ENCODE peak calls at places on chromosomes 3 and 15, in ten cellular contexts. One of them, this sample, is unnamed.

GRCh38 chr3:39531681-39532080 is 64.2 kb downstream of the MOBP start:
- DNase-seq in activated T-cell treated with anti-CD3 and anti-CD28 coated beads, Interleukin-2, amount 50 U/mL, for 1 hour: no peak
- DNase-seq in KBM-7: no peak
- DNase-seq in HEK293T: no peak
- DNase-seq in naive B cell: no peak
- DNase-seq in hypothalamus: no peak
- DNase-seq in activated effector memory CD4-positive, alpha-beta T cell treated with anti-CD3 and anti-CD28 coated beads, Interleukin-2, amount 50 U/mL, for 16 hours: no peak
- DNase-seq in NCI-H2081: no peak
- DNase-seq in endothelial cell of umbilical vein: peak
- DNase-seq in H7: no peak
- DNase-seq in this sample: no peak

GRCh38 chr15:25810631-25811077 is 52.5 kb downstream of the ATP10A start:
- DNase-seq in activated T-cell treated with anti-CD3 and anti-CD28 coated beads, Interleukin-2, amount 50 U/mL, for 1 hour: peak
- DNase-seq in KBM-7: no peak
- DNase-seq in HEK293T: no peak
- DNase-seq in naive B cell: no peak
- DNase-seq in hypothalamus: no peak
- DNase-seq in activated effector memory CD4-positive, alpha-beta T cell treated with anti-CD3 and anti-CD28 coated beads, Interleukin-2, amount 50 U/mL, for 16 hours: no peak
- DNase-seq in NCI-H2081: no peak
- DNase-seq in endothelial cell of umbilical vein: no peak
- DNase-seq in H7: peak
- DNase-seq in this sample: no peak

GRCh38 chr3:80677796-80678195 is 910.0 kb upstream of the ROBO1 start:
- DNase-seq in activated T-cell treated with anti-CD3 and anti-CD28 coated beads, Interleukin-2, amount 50 U/mL, for 1 hour: no peak
- DNase-seq in KBM-7: peak
- DNase-seq in HEK293T: no peak
- DNase-seq in naive B cell: no peak
- DNase-seq in hypothalamus: no peak
- DNase-seq in activated effector memory CD4-positive, alpha-beta T cell treated with anti-CD3 and anti-CD28 coated beads, Interleukin-2, amount 50 U/mL, for 16 hours: no peak
- DNase-seq in NCI-H2081: no peak
- DNase-seq in endothelial cell of umbilical vein: peak
- DNase-seq in H7: no peak
- DNase-seq in this sample: no peak

GRCh38 chr15:74438206-74438605 is 4.4 kb upstream of the SEMA7A start:
- DNase-seq in activated T-cell treated with anti-CD3 and anti-CD28 coated beads, Interleukin-2, amount 50 U/mL, for 1 hour: no peak
- DNase-seq in KBM-7: no peak
- DNase-seq in HEK293T: no peak
- DNase-seq in naive B cell: no peak
- DNase-seq in hypothalamus: no peak
- DNase-seq in activated effector memory CD4-positive, alpha-beta T cell treated with anti-CD3 and anti-CD28 coated beads, Interleukin-2, amount 50 U/mL, for 16 hours: no peak
- DNase-seq in NCI-H2081: no peak
- DNase-seq in endothelial cell of umbilical vein: no peak
- DNase-seq in H7: no peak
- DNase-seq in this sample: no peak

GRCh38 chr15:71333839-71334238 is 218.6 kb downstream of the THSD4 start:
- DNase-seq in activated T-cell treated with anti-CD3 and anti-CD28 coated beads, Interleukin-2, amount 50 U/mL, for 1 hour: no peak
- DNase-seq in KBM-7: no peak
- DNase-seq in HEK293T: no peak
- DNase-seq in naive B cell: no peak
- DNase-seq in hypothalamus: no peak
- DNase-seq in activated effector memory CD4-positive, alpha-beta T cell treated with anti-CD3 and anti-CD28 coated beads, Interleukin-2, amount 50 U/mL, for 16 hours: no peak
- DNase-seq in NCI-H2081: no peak
- DNase-seq in endothelial cell of umbilical vein: no peak
- DNase-seq in H7: no peak
- DNase-seq in this sample: no peak

GRCh38 chr3:63635186-63635585 is 17.3 kb upstream of the SNTN start:
- DNase-seq in activated T-cell treated with anti-CD3 and anti-CD28 coated beads, Interleukin-2, amount 50 U/mL, for 1 hour: no peak
- DNase-seq in KBM-7: no peak
- DNase-seq in HEK293T: no peak
- DNase-seq in naive B cell: no peak
- DNase-seq in hypothalamus: no peak
- DNase-seq in activated effector memory CD4-positive, alpha-beta T cell treated with anti-CD3 and anti-CD28 coated beads, Interleukin-2, amount 50 U/mL, for 16 hours: no peak
- DNase-seq in NCI-H2081: no peak
- DNase-seq in endothelial cell of umbilical vein: no peak
- DNase-seq in H7: no peak
- DNase-seq in this sample: no peak

GRCh38 chr3:195061756-195062655 is 209.0 kb downstream of the XXYLT1 start:
- DNase-seq in activated T-cell treated with anti-CD3 and anti-CD28 coated beads, Interleukin-2, amount 50 U/mL, for 1 hour: no peak
- DNase-seq in KBM-7: no peak
- DNase-seq in HEK293T: no peak
- DNase-seq in naive B cell: no peak
- DNase-seq in hypothalamus: no peak
- DNase-seq in activated effector memory CD4-positive, alpha-beta T cell treated with anti-CD3 and anti-CD28 coated beads, Interleukin-2, amount 50 U/mL, for 16 hours: peak
- DNase-seq in NCI-H2081: no peak
- DNase-seq in endothelial cell of umbilical vein: no peak
- DNase-seq in H7: no peak
- DNase-seq in this sample: no peak

GRCh38 chr15:63870403-63871209 is 36.9 kb upstream of the HERC1 start:
- DNase-seq in activated T-cell treated with anti-CD3 and anti-CD28 coated beads, Interleukin-2, amount 50 U/mL, for 1 hour: no peak
- DNase-seq in KBM-7: peak
- DNase-seq in HEK293T: peak
- DNase-seq in naive B cell: no peak
- DNase-seq in hypothalamus: no peak
- DNase-seq in activated effector memory CD4-positive, alpha-beta T cell treated with anti-CD3 and anti-CD28 coated beads, Interleukin-2, amount 50 U/mL, for 16 hours: no peak
- DNase-seq in NCI-H2081: no peak
- DNase-seq in endothelial cell of umbilical vein: peak
- DNase-seq in H7: peak
- DNase-seq in this sample: peak

GRCh38 chr3:72655758-72656157 is 192.5 kb downstream of the SHQ1 start:
- DNase-seq in activated T-cell treated with anti-CD3 and anti-CD28 coated beads, Interleukin-2, amount 50 U/mL, for 1 hour: no peak
- DNase-seq in KBM-7: peak
- DNase-seq in HEK293T: peak
- DNase-seq in naive B cell: no peak
- DNase-seq in hypothalamus: no peak
- DNase-seq in activated effector memory CD4-positive, alpha-beta T cell treated with anti-CD3 and anti-CD28 coated beads, Interleukin-2, amount 50 U/mL, for 16 hours: no peak
- DNase-seq in NCI-H2081: no peak
- DNase-seq in endothelial cell of umbilical vein: no peak
- DNase-seq in H7: peak
- DNase-seq in this sample: no peak

GRCh38 chr3:45684327-45684892 is 4.8 kb upstream of the SACM1L start:
- DNase-seq in activated T-cell treated with anti-CD3 and anti-CD28 coated beads, Interleukin-2, amount 50 U/mL, for 1 hour: no peak
- DNase-seq in KBM-7: no peak
- DNase-seq in HEK293T: no peak
- DNase-seq in naive B cell: no peak
- DNase-seq in hypothalamus: no peak
- DNase-seq in activated effector memory CD4-positive, alpha-beta T cell treated with anti-CD3 and anti-CD28 coated beads, Interleukin-2, amount 50 U/mL, for 16 hours: no peak
- DNase-seq in NCI-H2081: no peak
- DNase-seq in endothelial cell of umbilical vein: no peak
- DNase-seq in H7: peak
- DNase-seq in this sample: no peak

GRCh38 chr3:18729671-18730070 is 304.5 kb upstream of the SATB1 start:
- DNase-seq in activated T-cell treated with anti-CD3 and anti-CD28 coated beads, Interleukin-2, amount 50 U/mL, for 1 hour: no peak
- DNase-seq in KBM-7: peak
- DNase-seq in HEK293T: no peak
- DNase-seq in naive B cell: no peak
- DNase-seq in hypothalamus: no peak
- DNase-seq in activated effector memory CD4-positive, alpha-beta T cell treated with anti-CD3 and anti-CD28 coated beads, Interleukin-2, amount 50 U/mL, for 16 hours: no peak
- DNase-seq in NCI-H2081: no peak
- DNase-seq in endothelial cell of umbilical vein: no peak
- DNase-seq in H7: no peak
- DNase-seq in this sample: no peak

GRCh38 chr3:107328074-107328473 is 49.2 kb upstream of the CCDC54 start:
- DNase-seq in activated T-cell treated with anti-CD3 and anti-CD28 coated beads, Interleukin-2, amount 50 U/mL, for 1 hour: no peak
- DNase-seq in KBM-7: no peak
- DNase-seq in HEK293T: no peak
- DNase-seq in naive B cell: no peak
- DNase-seq in hypothalamus: no peak
- DNase-seq in activated effector memory CD4-positive, alpha-beta T cell treated with anti-CD3 and anti-CD28 coated beads, Interleukin-2, amount 50 U/mL, for 16 hours: no peak
- DNase-seq in NCI-H2081: no peak
- DNase-seq in endothelial cell of umbilical vein: no peak
- DNase-seq in H7: no peak
- DNase-seq in this sample: no peak

GRCh38 chr3:173045770-173046382 is 95.2 kb downstream of the SPATA16 start:
- DNase-seq in activated T-cell treated with anti-CD3 and anti-CD28 coated beads, Interleukin-2, amount 50 U/mL, for 1 hour: no peak
- DNase-seq in KBM-7: peak
- DNase-seq in HEK293T: no peak
- DNase-seq in naive B cell: no peak
- DNase-seq in hypothalamus: no peak
- DNase-seq in activated effector memory CD4-positive, alpha-beta T cell treated with anti-CD3 and anti-CD28 coated beads, Interleukin-2, amount 50 U/mL, for 16 hours: no peak
- DNase-seq in NCI-H2081: no peak
- DNase-seq in endothelial cell of umbilical vein: peak
- DNase-seq in H7: no peak
- DNase-seq in this sample: no peak

GRCh38 chr3:156305672-156306071 is 185.3 kb downstream of the KCNAB1 start:
- DNase-seq in activated T-cell treated with anti-CD3 and anti-CD28 coated beads, Interleukin-2, amount 50 U/mL, for 1 hour: no peak
- DNase-seq in KBM-7: no peak
- DNase-seq in HEK293T: no peak
- DNase-seq in naive B cell: no peak
- DNase-seq in hypothalamus: no peak
- DNase-seq in activated effector memory CD4-positive, alpha-beta T cell treated with anti-CD3 and anti-CD28 coated beads, Interleukin-2, amount 50 U/mL, for 16 hours: no peak
- DNase-seq in NCI-H2081: no peak
- DNase-seq in endothelial cell of umbilical vein: no peak
- DNase-seq in H7: no peak
- DNase-seq in this sample: no peak

GRCh38 chr15:63322541-63322940 is 45.1 kb downstream of the APH1B start:
- DNase-seq in activated T-cell treated with anti-CD3 and anti-CD28 coated beads, Interleukin-2, amount 50 U/mL, for 1 hour: no peak
- DNase-seq in KBM-7: no peak
- DNase-seq in HEK293T: no peak
- DNase-seq in naive B cell: no peak
- DNase-seq in hypothalamus: no peak
- DNase-seq in activated effector memory CD4-positive, alpha-beta T cell treated with anti-CD3 and anti-CD28 coated beads, Interleukin-2, amount 50 U/mL, for 16 hours: no peak
- DNase-seq in NCI-H2081: peak
- DNase-seq in endothelial cell of umbilical vein: peak
- DNase-seq in H7: no peak
- DNase-seq in this sample: no peak

GRCh38 chr3:59908280-59908679 is 858.5 kb upstream of the CFAP20DC start:
- DNase-seq in activated T-cell treated with anti-CD3 and anti-CD28 coated beads, Interleukin-2, amount 50 U/mL, for 1 hour: no peak
- DNase-seq in KBM-7: no peak
- DNase-seq in HEK293T: no peak
- DNase-seq in naive B cell: no peak
- DNase-seq in hypothalamus: no peak
- DNase-seq in activated effector memory CD4-positive, alpha-beta T cell treated with anti-CD3 and anti-CD28 coated beads, Interleukin-2, amount 50 U/mL, for 16 hours: no peak
- DNase-seq in NCI-H2081: no peak
- DNase-seq in endothelial cell of umbilical vein: no peak
- DNase-seq in H7: no peak
- DNase-seq in this sample: no peak

GRCh38 chr3:155130001-155130400 is 49.9 kb downstream of the MME start:
- DNase-seq in activated T-cell treated with anti-CD3 and anti-CD28 coated beads, Interleukin-2, amount 50 U/mL, for 1 hour: no peak
- DNase-seq in KBM-7: no peak
- DNase-seq in HEK293T: no peak
- DNase-seq in naive B cell: no peak
- DNase-seq in hypothalamus: no peak
- DNase-seq in activated effector memory CD4-positive, alpha-beta T cell treated with anti-CD3 and anti-CD28 coated beads, Interleukin-2, amount 50 U/mL, for 16 hours: no peak
- DNase-seq in NCI-H2081: no peak
- DNase-seq in endothelial cell of umbilical vein: no peak
- DNase-seq in H7: no peak
- DNase-seq in this sample: no peak

GRCh38 chr15:39598186-39598850 is 17.4 kb downstream of the THBS1 start:
- DNase-seq in activated T-cell treated with anti-CD3 and anti-CD28 coated beads, Interleukin-2, amount 50 U/mL, for 1 hour: no peak
- DNase-seq in KBM-7: no peak
- DNase-seq in HEK293T: no peak
- DNase-seq in naive B cell: no peak
- DNase-seq in hypothalamus: no peak
- DNase-seq in activated effector memory CD4-positive, alpha-beta T cell treated with anti-CD3 and anti-CD28 coated beads, Interleukin-2, amount 50 U/mL, for 16 hours: no peak
- DNase-seq in NCI-H2081: no peak
- DNase-seq in endothelial cell of umbilical vein: peak
- DNase-seq in H7: no peak
- DNase-seq in this sample: no peak

GRCh38 chr15:34616613-34617012 is 33.2 kb upstream of the GOLGA8B start:
- DNase-seq in activated T-cell treated with anti-CD3 and anti-CD28 coated beads, Interleukin-2, amount 50 U/mL, for 1 hour: no peak
- DNase-seq in KBM-7: peak
- DNase-seq in HEK293T: peak
- DNase-seq in naive B cell: no peak
- DNase-seq in hypothalamus: no peak
- DNase-seq in activated effector memory CD4-positive, alpha-beta T cell treated with anti-CD3 and anti-CD28 coated beads, Interleukin-2, amount 50 U/mL, for 16 hours: no peak
- DNase-seq in NCI-H2081: no peak
- DNase-seq in endothelial cell of umbilical vein: peak
- DNase-seq in H7: no peak
- DNase-seq in this sample: no peak

GRCh38 chr3:179528786-179529185 is 33.9 kb upstream of the ACTL6A start:
- DNase-seq in activated T-cell treated with anti-CD3 and anti-CD28 coated beads, Interleukin-2, amount 50 U/mL, for 1 hour: no peak
- DNase-seq in KBM-7: no peak
- DNase-seq in HEK293T: no peak
- DNase-seq in naive B cell: no peak
- DNase-seq in hypothalamus: no peak
- DNase-seq in activated effector memory CD4-positive, alpha-beta T cell treated with anti-CD3 and anti-CD28 coated beads, Interleukin-2, amount 50 U/mL, for 16 hours: no peak
- DNase-seq in NCI-H2081: no peak
- DNase-seq in endothelial cell of umbilical vein: peak
- DNase-seq in H7: no peak
- DNase-seq in this sample: no peak

GRCh38 chr3:155525324-155525833 is 219.5 kb downstream of the PLCH1 start:
- DNase-seq in activated T-cell treated with anti-CD3 and anti-CD28 coated beads, Interleukin-2, amount 50 U/mL, for 1 hour: no peak
- DNase-seq in KBM-7: no peak
- DNase-seq in HEK293T: no peak
- DNase-seq in naive B cell: no peak
- DNase-seq in hypothalamus: no peak
- DNase-seq in activated effector memory CD4-positive, alpha-beta T cell treated with anti-CD3 and anti-CD28 coated beads, Interleukin-2, amount 50 U/mL, for 16 hours: no peak
- DNase-seq in NCI-H2081: no peak
- DNase-seq in endothelial cell of umbilical vein: no peak
- DNase-seq in H7: peak
- DNase-seq in this sample: no peak

GRCh38 chr3:38214560-38214959 is 49.2 kb downstream of the OXSR1 start:
- DNase-seq in activated T-cell treated with anti-CD3 and anti-CD28 coated beads, Interleukin-2, amount 50 U/mL, for 1 hour: no peak
- DNase-seq in KBM-7: no peak
- DNase-seq in HEK293T: no peak
- DNase-seq in naive B cell: no peak
- DNase-seq in hypothalamus: no peak
- DNase-seq in activated effector memory CD4-positive, alpha-beta T cell treated with anti-CD3 and anti-CD28 coated beads, Interleukin-2, amount 50 U/mL, for 16 hours: no peak
- DNase-seq in NCI-H2081: no peak
- DNase-seq in endothelial cell of umbilical vein: no peak
- DNase-seq in H7: no peak
- DNase-seq in this sample: no peak

GRCh38 chr3:49244589-49245205 is 32.3 kb downstream of the C3orf62 start:
- DNase-seq in activated T-cell treated with anti-CD3 and anti-CD28 coated beads, Interleukin-2, amount 50 U/mL, for 1 hour: no peak
- DNase-seq in KBM-7: no peak
- DNase-seq in HEK293T: no peak
- DNase-seq in naive B cell: no peak
- DNase-seq in hypothalamus: no peak
- DNase-seq in activated effector memory CD4-positive, alpha-beta T cell treated with anti-CD3 and anti-CD28 coated beads, Interleukin-2, amount 50 U/mL, for 16 hours: peak
- DNase-seq in NCI-H2081: no peak
- DNase-seq in endothelial cell of umbilical vein: no peak
- DNase-seq in H7: no peak
- DNase-seq in this sample: peak

GRCh38 chr3:12644297-12644937 is 19.5 kb downstream of the RAF1 start:
- DNase-seq in activated T-cell treated with anti-CD3 and anti-CD28 coated beads, Interleukin-2, amount 50 U/mL, for 1 hour: no peak
- DNase-seq in KBM-7: no peak
- DNase-seq in HEK293T: no peak
- DNase-seq in naive B cell: no peak
- DNase-seq in hypothalamus: no peak
- DNase-seq in activated effector memory CD4-positive, alpha-beta T cell treated with anti-CD3 and anti-CD28 coated beads, Interleukin-2, amount 50 U/mL, for 16 hours: no peak
- DNase-seq in NCI-H2081: no peak
- DNase-seq in endothelial cell of umbilical vein: no peak
- DNase-seq in H7: no peak
- DNase-seq in this sample: no peak

GRCh38 chr3:183591881-183592521 is 36.5 kb upstream of the KLHL6 start:
- DNase-seq in activated T-cell treated with anti-CD3 and anti-CD28 coated beads, Interleukin-2, amount 50 U/mL, for 1 hour: no peak
- DNase-seq in KBM-7: peak
- DNase-seq in HEK293T: no peak
- DNase-seq in naive B cell: peak
- DNase-seq in hypothalamus: no peak
- DNase-seq in activated effector memory CD4-positive, alpha-beta T cell treated with anti-CD3 and anti-CD28 coated beads, Interleukin-2, amount 50 U/mL, for 16 hours: no peak
- DNase-seq in NCI-H2081: no peak
- DNase-seq in endothelial cell of umbilical vein: peak
- DNase-seq in H7: peak
- DNase-seq in this sample: no peak

This sample was measured in mesenteric fat pad.